ENCODE peak calls at places on chromosomes 7 and 10, in nine cellular contexts. One of them, this sample, is unnamed.

GRCh38 chr7:40885503-40885902 is 750.7 kb downstream of the SUGCT start:
- DNase-seq in CD8-positive, alpha-beta T cell: no peak
- DNase-seq in AG04450: no peak
- DNase-seq in G401: no peak
- DNase-seq in activated CD4-positive, alpha-beta T cell treated with anti-CD3 and anti-CD28 coated beads, Interleukin-2, amount 10 ng/mL, durations not matched to agents 24 days and 14 days: no peak
- DNase-seq in cerebellum: no peak
- DNase-seq in germinal center: no peak
- DNase-seq in AG09319: no peak
- DNase-seq in osteocyte: no peak
- DNase-seq in this sample: no peak

GRCh38 chr7:20216637-20217036 is 547 bp downstream of the MACC1 start:
- DNase-seq in activated CD4-positive, alpha-beta T cell treated with anti-CD3 and anti-CD28 coated beads, Interleukin-2, amount 10 ng/mL, durations not matched to agents 24 days and 14 days: no peak
- DNase-seq in AG04450: no peak
- DNase-seq in cerebellum: no peak
- DNase-seq in osteocyte: no peak
- DNase-seq in CD8-positive, alpha-beta T cell: no peak
- DNase-seq in AG09319: no peak
- DNase-seq in G401: no peak
- DNase-seq in germinal center: no peak
- DNase-seq in this sample: no peak

GRCh38 chr10:22765660-22766547 is 51.5 kb upstream of the PIP4K2A start:
- DNase-seq in AG04450: no peak
- DNase-seq in cerebellum: no peak
- DNase-seq in activated CD4-positive, alpha-beta T cell treated with anti-CD3 and anti-CD28 coated beads, Interleukin-2, amount 10 ng/mL, durations not matched to agents 24 days and 14 days: no peak
- DNase-seq in CD8-positive, alpha-beta T cell: no peak
- DNase-seq in AG09319: no peak
- DNase-seq in osteocyte: no peak
- DNase-seq in germinal center: peak
- DNase-seq in G401: no peak
- DNase-seq in this sample: no peak

GRCh38 chr7:377069-378040 is 87.4 kb downstream of the FOXL3 start:
- DNase-seq in activated CD4-positive, alpha-beta T cell treated with anti-CD3 and anti-CD28 coated beads, Interleukin-2, amount 10 ng/mL, durations not matched to agents 24 days and 14 days: no peak
- DNase-seq in G401: no peak
- DNase-seq in AG04450: no peak
- DNase-seq in AG09319: no peak
- DNase-seq in cerebellum: no peak
- DNase-seq in osteocyte: no peak
- DNase-seq in CD8-positive, alpha-beta T cell: no peak
- DNase-seq in germinal center: no peak
- DNase-seq in this sample: no peak

GRCh38 chr10:110498982-110499795 is 1.5 kb downstream of the DUSP5 start:
- DNase-seq in cerebellum: no peak
- DNase-seq in activated CD4-positive, alpha-beta T cell treated with anti-CD3 and anti-CD28 coated beads, Interleukin-2, amount 10 ng/mL, durations not matched to agents 24 days and 14 days: peak
- DNase-seq in germinal center: no peak
- DNase-seq in G401: peak
- DNase-seq in CD8-positive, alpha-beta T cell: peak
- DNase-seq in AG09319: no peak
- DNase-seq in AG04450: peak
- DNase-seq in osteocyte: no peak
- DNase-seq in this sample: peak

GRCh38 chr7:102444961-102445673 is 11.7 kb downstream of the ORAI2 start:
- DNase-seq in CD8-positive, alpha-beta T cell: no peak
- DNase-seq in germinal center: peak
- DNase-seq in activated CD4-positive, alpha-beta T cell treated with anti-CD3 and anti-CD28 coated beads, Interleukin-2, amount 10 ng/mL, durations not matched to agents 24 days and 14 days: no peak
- DNase-seq in G401: no peak
- DNase-seq in AG04450: no peak
- DNase-seq in AG09319: no peak
- DNase-seq in cerebellum: no peak
- DNase-seq in osteocyte: no peak
- DNase-seq in this sample: no peak

GRCh38 chr7:126881315-126881714 is 371.4 kb downstream of the GRM8 start:
- DNase-seq in AG09319: no peak
- DNase-seq in activated CD4-positive, alpha-beta T cell treated with anti-CD3 and anti-CD28 coated beads, Interleukin-2, amount 10 ng/mL, durations not matched to agents 24 days and 14 days: no peak
- DNase-seq in germinal center: no peak
- DNase-seq in osteocyte: no peak
- DNase-seq in AG04450: no peak
- DNase-seq in G401: no peak
- DNase-seq in CD8-positive, alpha-beta T cell: no peak
- DNase-seq in cerebellum: no peak
- DNase-seq in this sample: no peak

GRCh38 chr10:58782876-58783859 is 270.5 kb downstream of the BICC1 start:
- DNase-seq in AG04450: no peak
- DNase-seq in AG09319: peak
- DNase-seq in CD8-positive, alpha-beta T cell: no peak
- DNase-seq in cerebellum: no peak
- DNase-seq in osteocyte: no peak
- DNase-seq in activated CD4-positive, alpha-beta T cell treated with anti-CD3 and anti-CD28 coated beads, Interleukin-2, amount 10 ng/mL, durations not matched to agents 24 days and 14 days: no peak
- DNase-seq in G401: no peak
- DNase-seq in germinal center: no peak
- DNase-seq in this sample: no peak